ENCODE peak calls at places on chromosomes 7 and 10, in nine cellular contexts. R is adrenal gland, A is A549, J is fibroblast of pulmonary artery, V is OCI-LY7, X is cardiac fibroblast, M is cardiac muscle cell, W is HL-60, H is SK-N-SH. Y is an unnamed sample.

GRCh38 chr7:100720645-100721504 is 607 bp downstream of the EPO start:
- DNase-seq in R (no peak), A (no peak), J (no peak), V (no peak), X (no peak), M (peak), W (no peak), H (peak), Y (no peak)

GRCh38 chr10:127035827-127036226 is 130.6 kb downstream of the DOCK1 start:
- DNase-seq in R (no peak), A (no peak), J (no peak), V (no peak), X (no peak), M (no peak), W (no peak), H (no peak), Y (no peak)

GRCh38 chr10:122955892-122956291 is 1.9 kb upstream of the C10orf88 start:
- DNase-seq in R (no peak), A (no peak), J (no peak), V (no peak), X (no peak), M (no peak), W (no peak), H (no peak), Y (no peak)

GRCh38 chr7:30779574-30779973 is 8.4 kb downstream of the MINDY4 start:
- DNase-seq in R (no peak), A (no peak), J (no peak), V (no peak), X (no peak), M (no peak), W (no peak), H (no peak), Y (no peak)

GRCh38 chr7:155073922-155074321 is 3.8 kb downstream of the HTR5A start:
- DNase-seq in R (no peak), A (no peak), J (no peak), V (no peak), X (no peak), M (no peak), W (no peak), H (no peak), Y (no peak)

GRCh38 chr10:5574642-5575131 is 49.9 kb downstream of the CALML3 start:
- DNase-seq in R (peak), A (no peak), J (no peak), V (no peak), X (no peak), M (no peak), W (no peak), H (no peak), Y (no peak)

GRCh38 chr7:44980393-44981034 is 1.7 kb upstream of the MYO1G start:
- DNase-seq in R (no peak), A (no peak), J (peak), V (peak), X (peak), M (peak), W (peak), H (no peak), Y (peak)

GRCh38 chr7:74141705-74142104 is 32.5 kb upstream of the EIF4H start:
- DNase-seq in R (no peak), A (no peak), J (no peak), V (peak), X (no peak), M (no peak), W (no peak), H (no peak), Y (peak)

GRCh38 chr7:80481196-80481884 is 30.5 kb downstream of the GNAT3 start:
- DNase-seq in R (no peak), A (peak), J (no peak), V (no peak), X (no peak), M (no peak), W (no peak), H (no peak), Y (no peak)

GRCh38 chr10:45368181-45368580 is 5.8 kb upstream of the ALOX5 start:
- DNase-seq in R (no peak), A (no peak), J (no peak), V (peak), X (no peak), M (no peak), W (no peak), H (no peak), Y (no peak)

GRCh38 chr7:55074008-55074499 is 55.2 kb downstream of the EGFR start:
- DNase-seq in R (peak), A (peak), J (peak), V (peak), X (peak), M (no peak), W (no peak), H (no peak), Y (peak)

GRCh38 chr10:21650353-21650752 is 116.3 kb downstream of the MLLT10 start:
- DNase-seq in R (no peak), A (no peak), J (no peak), V (no peak), X (no peak), M (no peak), W (no peak), H (peak), Y (no peak)

GRCh38 chr10:130222381-130222780 is 86.2 kb downstream of the GLRX3 start:
- DNase-seq in R (no peak), A (no peak), J (no peak), V (no peak), X (no peak), M (no peak), W (no peak), H (no peak), Y (no peak)

GRCh38 chr7:100571829-100572116 is 1.9 kb downstream of the SAP25 start:
- DNase-seq in R (peak), A (no peak), J (no peak), V (no peak), X (no peak), M (no peak), W (no peak), H (peak), Y (no peak)

GRCh38 chr10:103855424-103855823 is at the start of gene SH3PXD2A:
- DNase-seq in R (no peak), A (no peak), J (no peak), V (no peak), X (peak), M (peak), W (no peak), H (peak), Y (no peak)

GRCh38 chr10:63466168-63466935 is 575 bp upstream of the JMJD1C start:
- DNase-seq in R (peak), A (peak), J (peak), V (peak), X (peak), M (peak), W (no peak), H (peak), Y (peak)

GRCh38 chr7:601573-602340 is 82.1 kb upstream of the PDGFA start:
- DNase-seq in R (peak), A (no peak), J (peak), V (no peak), X (peak), M (no peak), W (no peak), H (no peak), Y (no peak)

GRCh38 chr7:156104501-156105336 is 292.5 kb upstream of the SHH start:
- DNase-seq in R (no peak), A (no peak), J (no peak), V (no peak), X (no peak), M (no peak), W (no peak), H (no peak), Y (no peak)

GRCh38 chr10:91665842-91666241 is 33.0 kb upstream of the PPP1R3C start:
- DNase-seq in R (no peak), A (no peak), J (peak), V (no peak), X (no peak), M (no peak), W (no peak), H (no peak), Y (peak)

GRCh38 chr10:49387029-49387428 is 8.9 kb downstream of the DRGX start:
- DNase-seq in R (peak), A (no peak), J (peak), V (no peak), X (peak), M (no peak), W (no peak), H (no peak), Y (peak)

GRCh38 chr7:118218413-118219156 is 5.9 kb upstream of the ANKRD7 start:
- DNase-seq in R (no peak), A (no peak), J (no peak), V (no peak), X (no peak), M (no peak), W (no peak), H (no peak), Y (peak)

GRCh38 chr7:76300210-76300731 is 2.2 kb upstream of the HSPB1 start:
- DNase-seq in R (no peak), A (peak), J (peak), V (no peak), X (peak), M (no peak), W (no peak), H (no peak), Y (peak)

GRCh38 chr10:106566871-106567270 is 597.6 kb downstream of the SORCS1 start:
- DNase-seq in R (no peak), A (no peak), J (peak), V (no peak), X (peak), M (no peak), W (no peak), H (peak), Y (no peak)

GRCh38 chr10:64601298-64601697 is 1080.1 kb downstream of the REEP3 start:
- DNase-seq in R (no peak), A (no peak), J (no peak), V (no peak), X (no peak), M (no peak), W (no peak), H (peak), Y (no peak)

GRCh38 chr10:96618648-96619047 is 31.8 kb upstream of the TM9SF3 start:
- DNase-seq in R (peak), A (no peak), J (peak), V (no peak), X (peak), M (peak), W (no peak), H (no peak), Y (peak)

GRCh38 chr7:49324707-49325106 is 400.4 kb downstream of the CDC14C start:
- DNase-seq in R (no peak), A (peak), J (peak), V (peak), X (peak), M (no peak), W (no peak), H (no peak), Y (peak)

GRCh38 chr7:28835800-28836199 is 122.3 kb downstream of the TRIL start:
- DNase-seq in R (no peak), A (no peak), J (peak), V (no peak), X (no peak), M (no peak), W (no peak), H (no peak), Y (peak)

GRCh38 chr10:84391326-84391725 is 62.9 kb downstream of the CCSER2 start:
- DNase-seq in R (no peak), A (no peak), J (peak), V (no peak), X (peak), M (no peak), W (no peak), H (no peak), Y (no peak)

GRCh38 chr10:89887406-89887805 is 186.0 kb downstream of the KIF20B start:
- DNase-seq in R (no peak), A (no peak), J (no peak), V (no peak), X (no peak), M (no peak), W (no peak), H (no peak), Y (no peak)

GRCh38 chr10:75976681-75977080 is 545.3 kb downstream of the LRMDA start:
- DNase-seq in R (no peak), A (no peak), J (no peak), V (no peak), X (no peak), M (no peak), W (no peak), H (no peak), Y (no peak)

GRCh38 chr7:155921804-155922506 is 109.7 kb upstream of the SHH start:
- DNase-seq in R (no peak), A (no peak), J (no peak), V (no peak), X (no peak), M (no peak), W (no peak), H (no peak), Y (no peak)

GRCh38 chr7:45898241-45898640 is 10.0 kb downstream of the IGFBP1 start:
- DNase-seq in R (no peak), A (no peak), J (no peak), V (no peak), X (no peak), M (no peak), W (no peak), H (no peak), Y (no peak)

GRCh38 chr7:14950013-14950412 is 47.5 kb upstream of the DGKB start:
- DNase-seq in R (no peak), A (no peak), J (peak), V (no peak), X (no peak), M (no peak), W (no peak), H (no peak), Y (no peak)

GRCh38 chr10:77421576-77421975 is 216.0 kb downstream of the KCNMA1 start:
- DNase-seq in R (no peak), A (no peak), J (no peak), V (no peak), X (no peak), M (no peak), W (no peak), H (no peak), Y (no peak)

GRCh38 chr10:77420942-77421523 is 216.6 kb downstream of the KCNMA1 start:
- DNase-seq in R (no peak), A (no peak), J (no peak), V (no peak), X (no peak), M (no peak), W (no peak), H (no peak), Y (no peak)

GRCh38 chr10:77418211-77418640 is 219.4 kb downstream of the KCNMA1 start:
- DNase-seq in R (no peak), A (no peak), J (no peak), V (no peak), X (no peak), M (no peak), W (no peak), H (no peak), Y (no peak)

GRCh38 chr10:77419056-77419455 is 218.6 kb downstream of the KCNMA1 start:
- DNase-seq in R (no peak), A (no peak), J (no peak), V (no peak), X (no peak), M (no peak), W (no peak), H (no peak), Y (no peak)

GRCh38 chr10:77419979-77420378 is 217.6 kb downstream of the KCNMA1 start:
- DNase-seq in R (no peak), A (no peak), J (no peak), V (no peak), X (no peak), M (no peak), W (no peak), H (no peak), Y (no peak)
- H3K4me3 ChIP-seq in R (no peak), A (no peak), J (no peak), V (no peak), X (no peak), M (no peak), W (no peak), H (no peak), Y (no peak)

GRCh38 chr7:116291937-116292336 is 81.6 kb downstream of the TES start:
- DNase-seq in R (no peak), A (no peak), J (no peak), V (no peak), X (no peak), M (no peak), W (no peak), H (no peak), Y (no peak)

GRCh38 chr7:116293633-116294032 is 83.3 kb downstream of the TES start:
- DNase-seq in R (no peak), A (no peak), J (no peak), V (no peak), X (no peak), M (no peak), W (no peak), H (no peak), Y (no peak)

GRCh38 chr7:116290740-116291139 is 80.4 kb downstream of the TES start:
- DNase-seq in R (no peak), A (no peak), J (no peak), V (no peak), X (peak), M (no peak), W (no peak), H (no peak), Y (no peak)

GRCh38 chr7:116292381-116292780 is 82.0 kb downstream of the TES start:
- DNase-seq in R (no peak), A (no peak), J (no peak), V (no peak), X (no peak), M (no peak), W (no peak), H (no peak), Y (no peak)

GRCh38 chr7:116293139-116293538 is 82.8 kb downstream of the TES start:
- DNase-seq in R (no peak), A (no peak), J (no peak), V (no peak), X (no peak), M (no peak), W (no peak), H (no peak), Y (no peak)
- TF ChIP-seq CTCF in R (no peak), A (no peak), J (peak), V (no peak), X (peak), M (no peak), W (no peak), H (peak), Y (peak)

GRCh38 chr7:150326657-150327268 is 3.4 kb upstream of the ACTR3C start:
- DNase-seq in R (peak), A (no peak), J (no peak), V (no peak), X (no peak), M (no peak), W (no peak), H (no peak), Y (no peak)

GRCh38 chr7:150325901-150326300 is 2.6 kb upstream of the ACTR3C start:
- DNase-seq in R (no peak), A (no peak), J (no peak), V (no peak), X (no peak), M (no peak), W (no peak), H (no peak), Y (no peak)

GRCh38 chr7:150324366-150324961 is 1.1 kb upstream of the ACTR3C start:
- DNase-seq in R (peak), A (no peak), J (peak), V (no peak), X (peak), M (peak), W (no peak), H (peak), Y (no peak)

GRCh38 chr7:150323682-150324365 is 479 bp upstream of the ACTR3C start:
- DNase-seq in R (no peak), A (no peak), J (no peak), V (no peak), X (no peak), M (peak), W (no peak), H (peak), Y (no peak)

DNA sequence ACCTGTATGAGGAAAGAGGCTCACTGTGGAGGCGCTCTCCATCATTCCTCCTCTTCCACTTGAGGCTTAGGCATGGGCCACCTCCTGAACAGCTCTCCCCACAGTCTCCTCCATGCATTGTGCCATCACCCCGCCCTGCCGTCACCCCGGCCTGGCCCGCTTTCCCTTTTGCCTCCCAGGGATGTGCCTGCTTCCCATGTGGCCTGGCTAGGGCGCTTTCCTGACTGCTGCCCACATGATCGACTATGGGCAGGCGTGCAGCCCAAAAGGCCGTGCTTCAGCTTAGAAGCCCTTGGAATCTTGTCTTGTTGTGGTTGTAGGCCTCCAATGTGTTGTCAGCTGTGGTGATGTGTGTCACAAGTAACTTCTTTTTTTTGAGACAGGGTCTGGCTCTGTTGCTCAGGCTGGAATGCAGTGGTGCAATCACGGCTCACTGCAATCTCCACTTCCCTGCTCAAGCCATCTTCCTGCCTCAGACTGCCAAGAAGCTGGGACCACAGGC is 1.8 kb upstream of the ACTR3C start:
- DNase-seq in R (peak), A (no peak), J (peak), V (no peak), X (peak), M (no peak), W (peak), H (no peak), Y (peak)
- H3K4me3 ChIP-seq in R (peak), A (no peak), J (no peak), V (no peak), X (no peak), M (no peak), W (no peak), H (no peak), Y (no peak)

GRCh38 chr7:134513169-134513752 is 14.1 kb upstream of the AKR1B10 start:
- DNase-seq in R (peak), A (peak), J (peak), V (peak), X (peak), M (peak), W (no peak), H (peak), Y (peak)
- TF ChIP-seq CTCF in R (peak), A (peak), J (peak), V (peak), X (peak), M (peak), W (peak), H (peak), Y (peak)

DNA sequence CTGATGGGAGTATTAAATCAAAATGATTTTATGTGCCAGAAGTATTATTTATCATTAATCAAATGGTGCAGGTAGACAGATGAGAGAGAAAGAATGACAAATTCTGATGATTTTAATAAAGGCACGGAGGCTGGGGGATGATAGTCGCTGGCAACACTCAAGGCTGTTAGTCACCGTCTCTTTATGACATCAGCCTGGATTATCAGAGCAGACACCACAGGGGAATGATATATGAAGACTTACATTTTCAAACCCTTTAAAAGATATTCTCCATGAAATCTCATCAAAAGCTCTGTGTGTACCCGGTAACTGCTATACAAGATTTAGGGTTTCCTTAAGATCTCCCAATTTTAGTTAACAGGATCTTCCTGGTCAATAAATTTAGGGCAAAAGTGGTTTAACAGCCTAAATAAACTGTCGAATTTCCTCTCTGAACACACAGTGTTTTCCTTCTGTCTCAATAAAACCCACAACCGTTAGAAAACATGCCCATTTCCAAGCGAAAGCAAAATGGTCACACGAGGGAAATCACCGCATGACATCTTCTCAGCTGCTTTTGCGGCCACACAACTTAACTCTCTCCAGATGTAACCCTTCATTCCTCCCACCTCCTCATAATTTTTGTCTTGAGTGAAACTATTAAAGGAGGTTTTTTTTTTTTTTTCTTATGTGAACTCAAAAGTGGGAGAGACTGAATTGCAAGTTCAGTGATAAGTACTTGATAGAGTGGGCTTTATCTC is 133.2 kb upstream of the FAM171A1 start:
- DNase-seq in R (no peak), A (no peak), J (peak), V (no peak), X (no peak), M (no peak), W (no peak), H (no peak), Y (peak)
- H3K4me3 ChIP-seq in R (no peak), A (no peak), J (no peak), V (no peak), X (no peak), M (no peak), W (no peak), H (no peak), Y (no peak)

GRCh38 chr7:1913290-1914282 is 243.5 kb downstream of the ELFN1 start:
- DNase-seq in R (no peak), A (no peak), J (no peak), V (no peak), X (no peak), M (no peak), W (no peak), H (no peak), Y (no peak)

GRCh38 chr7:1911571-1911970 is 241.5 kb downstream of the ELFN1 start:
- DNase-seq in R (no peak), A (no peak), J (no peak), V (no peak), X (no peak), M (no peak), W (no peak), H (no peak), Y (no peak)

GRCh38 chr7:1910827-1911226 is 240.8 kb downstream of the ELFN1 start:
- DNase-seq in R (no peak), A (no peak), J (peak), V (no peak), X (no peak), M (no peak), W (no peak), H (no peak), Y (no peak)

GRCh38 chr7:1914321-1914720 is 244.2 kb downstream of the ELFN1 start:
- DNase-seq in R (no peak), A (no peak), J (no peak), V (no peak), X (peak), M (no peak), W (no peak), H (no peak), Y (peak)

GRCh38 chr7:1912472-1913289 is 242.6 kb downstream of the ELFN1 start:
- DNase-seq in R (peak), A (no peak), J (peak), V (no peak), X (peak), M (peak), W (no peak), H (no peak), Y (peak)
- TF ChIP-seq CTCF in R (no peak), A (no peak), J (peak), V (no peak), X (peak), M (peak), W (no peak), H (no peak), Y (peak)

Y was measured in fibroblast of villous mesenchyme.